ENCODE peak calls at places on chromosome X, in six cellular contexts. One of them, this sample, is unnamed.

GRCh38 chrX:43064096-43064495 is 286.1 kb upstream of the PPP1R2C start:
- DNase-seq in GM12892: no peak
- DNase-seq in prostate gland: no peak
- DNase-seq in NB4: no peak
- DNase-seq in right lobe of liver: no peak
- DNase-seq in endothelial cell of umbilical vein: no peak
- DNase-seq in this sample: no peak

GRCh38 chrX:64205441-64205734 is at the start of gene AMER1:
- DNase-seq in GM12892: no peak
- DNase-seq in prostate gland: no peak
- DNase-seq in NB4: no peak
- DNase-seq in right lobe of liver: no peak
- DNase-seq in endothelial cell of umbilical vein: no peak
- DNase-seq in this sample: no peak

GRCh38 chrX:30786374-30786773 is 102.7 kb downstream of the TAB3 start:
- DNase-seq in GM12892: no peak
- DNase-seq in prostate gland: no peak
- DNase-seq in NB4: no peak
- DNase-seq in right lobe of liver: no peak
- DNase-seq in endothelial cell of umbilical vein: no peak
- DNase-seq in this sample: no peak

GRCh38 chrX:73863852-73864251 is 300.9 kb downstream of the CHIC1 start:
- DNase-seq in GM12892: no peak
- DNase-seq in prostate gland: no peak
- DNase-seq in NB4: no peak
- DNase-seq in right lobe of liver: no peak
- DNase-seq in endothelial cell of umbilical vein: no peak
- DNase-seq in this sample: no peak

GRCh38 chrX:110012818-110013484 is 10.0 kb downstream of the TMEM164 start:
- DNase-seq in GM12892: no peak
- DNase-seq in prostate gland: peak; percentile 40
- DNase-seq in NB4: no peak
- DNase-seq in right lobe of liver: no peak
- DNase-seq in endothelial cell of umbilical vein: no peak
- DNase-seq in this sample: no peak

GRCh38 chrX:17738002-17738713 is 865 bp downstream of the SCML1 start:
- DNase-seq in GM12892: no peak
- DNase-seq in prostate gland: peak; percentile 25
- DNase-seq in NB4: peak; percentile 1
- DNase-seq in right lobe of liver: peak; percentile 60
- DNase-seq in endothelial cell of umbilical vein: peak; percentile 30
- DNase-seq in this sample: peak; percentile 8

GRCh38 chrX:64642482-64642881 is 247.2 kb upstream of the MTMR8 start:
- DNase-seq in GM12892: no peak
- DNase-seq in prostate gland: no peak
- DNase-seq in NB4: peak; percentile 2
- DNase-seq in right lobe of liver: no peak
- DNase-seq in endothelial cell of umbilical vein: no peak
- DNase-seq in this sample: no peak

GRCh38 chrX:17919896-17920446 is 58.9 kb upstream of the RAI2 start:
- DNase-seq in GM12892: no peak
- DNase-seq in prostate gland: no peak
- DNase-seq in NB4: no peak
- DNase-seq in right lobe of liver: no peak
- DNase-seq in endothelial cell of umbilical vein: no peak
- DNase-seq in this sample: peak; percentile 86

GRCh38 chrX:119502727-119503483 is 34.7 kb downstream of the SLC25A5 start:
- DNase-seq in GM12892: no peak
- DNase-seq in prostate gland: peak; percentile 41
- DNase-seq in NB4: no peak
- DNase-seq in right lobe of liver: peak; percentile 67
- DNase-seq in endothelial cell of umbilical vein: peak; percentile 1
- DNase-seq in this sample: no peak

GRCh38 chrX:519741-520140 is 110.8 kb upstream of the SHOX start:
- DNase-seq in GM12892: no peak
- DNase-seq in prostate gland: no peak
- DNase-seq in NB4: no peak
- DNase-seq in right lobe of liver: no peak
- DNase-seq in endothelial cell of umbilical vein: no peak
- DNase-seq in this sample: no peak

GRCh38 chrX:67725471-67725870 is 181.7 kb downstream of the AR start:
- DNase-seq in GM12892: no peak
- DNase-seq in prostate gland: no peak
- DNase-seq in NB4: no peak
- DNase-seq in right lobe of liver: no peak
- DNase-seq in endothelial cell of umbilical vein: no peak
- DNase-seq in this sample: no peak

GRCh38 chrX:8868906-8869305 is 67.7 kb upstream of the FAM9A start:
- DNase-seq in GM12892: no peak
- DNase-seq in prostate gland: no peak
- DNase-seq in NB4: peak; percentile 4
- DNase-seq in right lobe of liver: no peak
- DNase-seq in endothelial cell of umbilical vein: peak; percentile 3
- DNase-seq in this sample: no peak

GRCh38 chrX:103571121-103571520 is 14.2 kb upstream of the TCEAL4 start:
- DNase-seq in GM12892: no peak
- DNase-seq in prostate gland: no peak
- DNase-seq in NB4: no peak
- DNase-seq in right lobe of liver: no peak
- DNase-seq in endothelial cell of umbilical vein: no peak
- DNase-seq in this sample: no peak

GRCh38 chrX:108091878-108092291 is 307 bp downstream of the ATG4A start:
- DNase-seq in GM12892: no peak
- DNase-seq in prostate gland: no peak
- DNase-seq in NB4: no peak
- DNase-seq in right lobe of liver: no peak
- DNase-seq in endothelial cell of umbilical vein: no peak
- DNase-seq in this sample: peak; percentile 61

GRCh38 chrX:47637546-47638195 is 7.9 kb upstream of the CFP start:
- DNase-seq in GM12892: no peak
- DNase-seq in prostate gland: no peak
- DNase-seq in NB4: no peak
- DNase-seq in right lobe of liver: no peak
- DNase-seq in endothelial cell of umbilical vein: peak; percentile 86
- DNase-seq in this sample: peak; percentile 71

GRCh38 chrX:91389026-91389425 is 45.6 kb upstream of the PABPC5 start:
- DNase-seq in GM12892: no peak
- DNase-seq in prostate gland: no peak
- DNase-seq in NB4: no peak
- DNase-seq in right lobe of liver: no peak
- DNase-seq in endothelial cell of umbilical vein: no peak
- DNase-seq in this sample: no peak

GRCh38 chrX:25878806-25879205 is 259.3 kb upstream of the MAGEB18 start:
- DNase-seq in GM12892: no peak
- DNase-seq in prostate gland: no peak
- DNase-seq in NB4: no peak
- DNase-seq in right lobe of liver: no peak
- DNase-seq in endothelial cell of umbilical vein: peak; percentile 73
- DNase-seq in this sample: no peak

GRCh38 chrX:38839269-38839668 is 38.0 kb downstream of the MID1IP1 start:
- DNase-seq in GM12892: no peak
- DNase-seq in prostate gland: no peak
- DNase-seq in NB4: no peak
- DNase-seq in right lobe of liver: no peak
- DNase-seq in endothelial cell of umbilical vein: no peak
- DNase-seq in this sample: no peak
- TF ChIP-seq POLR2A in GM12892: no peak
- TF ChIP-seq POLR2A in prostate gland: no peak
- TF ChIP-seq POLR2A in NB4: no peak
- TF ChIP-seq POLR2A in right lobe of liver: no peak
- TF ChIP-seq POLR2A in endothelial cell of umbilical vein: no peak
- TF ChIP-seq POLR2A in this sample: no peak

DNA sequence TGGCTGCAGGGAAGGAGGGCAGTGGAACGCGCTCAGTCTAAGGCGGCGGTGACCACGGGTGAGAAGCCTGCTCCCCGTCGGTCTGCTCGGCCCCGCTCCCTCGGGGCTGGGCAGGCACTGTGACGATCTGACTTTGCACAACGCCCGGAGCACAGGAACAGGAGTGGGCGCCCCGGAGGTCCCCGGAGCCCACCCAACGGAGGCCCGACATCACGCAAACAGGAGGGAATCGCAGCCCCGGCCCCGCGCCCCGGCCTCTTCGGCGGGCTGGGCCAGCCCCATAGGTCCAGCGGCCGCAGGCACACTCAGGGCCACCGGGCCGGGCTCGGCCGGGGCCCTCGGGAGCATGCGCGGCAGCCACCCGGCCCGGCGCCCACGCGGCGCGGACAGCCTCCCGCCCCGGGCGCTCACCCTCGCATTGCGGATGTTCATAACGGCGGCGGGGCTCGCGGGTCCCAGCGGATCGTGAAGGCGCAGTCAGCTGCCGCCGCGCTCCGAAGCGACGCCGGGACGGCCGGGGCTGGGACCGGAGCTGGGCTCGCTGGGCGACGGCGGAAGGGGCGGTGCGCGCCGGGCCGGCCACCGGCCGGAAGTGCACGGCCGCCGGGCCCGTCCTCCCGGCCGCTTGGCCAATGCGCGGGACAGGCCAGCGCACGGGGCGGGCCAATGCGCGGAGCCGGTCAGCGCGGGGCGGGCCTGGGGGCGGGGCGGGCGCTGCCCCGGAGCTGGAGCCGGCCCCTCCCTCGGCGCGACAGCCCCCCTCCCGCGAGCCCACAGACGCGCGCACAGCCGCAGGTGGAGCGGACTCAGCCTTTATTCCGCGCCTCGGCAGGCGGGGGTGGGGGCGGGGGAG is at the start of gene NAA10:
- DNase-seq in GM12892: peak; percentile 97
- DNase-seq in prostate gland: peak; percentile 49
- DNase-seq in NB4: peak; percentile 85
- DNase-seq in right lobe of liver: peak; percentile 78
- DNase-seq in endothelial cell of umbilical vein: peak; percentile 62
- DNase-seq in this sample: peak; percentile 86
- TF ChIP-seq POLR2A in GM12892: peak; percentile 55
- TF ChIP-seq POLR2A in prostate gland: no peak
- TF ChIP-seq POLR2A in NB4: peak; percentile 51
- TF ChIP-seq POLR2A in right lobe of liver: peak; percentile 41
- TF ChIP-seq POLR2A in endothelial cell of umbilical vein: no peak
- TF ChIP-seq POLR2A in this sample: peak; percentile 56

GRCh38 chrX:76971393-76972376 is 475.5 kb upstream of the FGF16 start:
- DNase-seq in GM12892: no peak
- DNase-seq in prostate gland: no peak
- DNase-seq in NB4: no peak
- DNase-seq in right lobe of liver: no peak
- DNase-seq in endothelial cell of umbilical vein: no peak
- DNase-seq in this sample: no peak
- TF ChIP-seq POLR2A in GM12892: peak; percentile 87
- TF ChIP-seq POLR2A in prostate gland: no peak
- TF ChIP-seq POLR2A in NB4: no peak
- TF ChIP-seq POLR2A in right lobe of liver: no peak
- TF ChIP-seq POLR2A in endothelial cell of umbilical vein: no peak
- TF ChIP-seq POLR2A in this sample: no peak

GRCh38 chrX:151975228-151975593 is 735 bp upstream of the GABRE start:
- DNase-seq in GM12892: no peak
- DNase-seq in prostate gland: no peak
- DNase-seq in NB4: no peak
- DNase-seq in right lobe of liver: no peak
- DNase-seq in endothelial cell of umbilical vein: no peak
- DNase-seq in this sample: no peak
- TF ChIP-seq POLR2A in GM12892: no peak
- TF ChIP-seq POLR2A in prostate gland: no peak
- TF ChIP-seq POLR2A in NB4: no peak
- TF ChIP-seq POLR2A in right lobe of liver: no peak
- TF ChIP-seq POLR2A in endothelial cell of umbilical vein: no peak
- TF ChIP-seq POLR2A in this sample: no peak

DNA sequence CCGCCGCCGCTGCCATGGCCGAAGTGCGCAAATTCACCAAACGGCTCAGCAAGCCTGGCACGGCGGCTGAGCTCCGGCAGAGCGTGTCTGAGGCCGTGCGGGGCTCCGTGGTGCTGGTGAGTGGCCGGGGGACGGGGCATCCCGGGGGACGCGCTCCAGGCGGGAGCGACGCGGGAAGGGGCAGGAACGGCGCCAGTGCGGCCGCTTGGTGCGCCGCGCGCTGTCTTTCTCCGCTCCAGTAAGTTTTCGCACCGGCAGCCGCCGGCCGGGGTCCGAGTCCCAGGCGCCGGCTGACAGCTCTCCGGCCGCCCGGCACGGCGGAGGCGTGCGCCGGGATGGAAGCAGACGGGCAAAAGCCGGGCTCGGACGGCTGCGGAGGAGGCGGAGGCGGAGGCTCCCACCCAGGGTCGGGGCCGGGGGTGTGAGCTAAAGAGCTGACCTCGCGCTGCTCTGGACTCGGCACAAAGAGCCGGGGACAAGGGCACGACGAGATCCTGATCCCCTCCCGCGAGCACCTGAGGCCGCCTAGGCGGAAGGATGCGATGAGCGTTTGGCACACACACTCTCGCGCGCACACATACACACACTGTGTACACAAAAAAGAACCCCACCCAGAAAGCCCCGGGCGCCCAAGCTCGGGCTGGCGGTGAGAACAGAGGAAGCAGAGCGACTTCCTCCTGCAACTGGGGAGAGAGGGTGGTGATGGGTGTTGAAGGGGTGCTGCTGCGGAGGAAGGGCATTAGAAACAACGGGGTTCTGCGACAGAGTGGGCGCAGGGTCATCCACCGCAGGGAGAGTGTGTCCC is 545 bp downstream of the DOCK11 start:
- DNase-seq in GM12892: peak; percentile 34
- DNase-seq in prostate gland: peak; percentile 10
- DNase-seq in NB4: peak; percentile 82
- DNase-seq in right lobe of liver: peak; percentile 54
- DNase-seq in endothelial cell of umbilical vein: peak; percentile 1
- DNase-seq in this sample: peak; percentile 55
- TF ChIP-seq POLR2A in GM12892: peak; percentile 75
- TF ChIP-seq POLR2A in prostate gland: no peak
- TF ChIP-seq POLR2A in NB4: peak; percentile 28
- TF ChIP-seq POLR2A in right lobe of liver: no peak
- TF ChIP-seq POLR2A in endothelial cell of umbilical vein: no peak
- TF ChIP-seq POLR2A in this sample: no peak

This sample was measured in erythroblast.